ENCODE peak calls at places on chromosomes 13 and 19, in five cellular contexts. V is neuronal stem cell, Z is ovary, R is heart left ventricle, B is BE2C. O is an unnamed sample.

GRCh38 chr13:29589234-29589633 is 6.3 kb downstream of the SLC7A1 start:
- DNase-seq in V (peak; percentile 29), Z (no peak), R (no peak), B (no peak), O (peak; percentile 26)

GRCh38 chr13:113796211-113796875 is 37.3 kb downstream of the TMEM255B start:
- DNase-seq in V (no peak), Z (peak; percentile 30), R (no peak), B (no peak), O (no peak)

GRCh38 chr13:46899801-46900200 is 2.9 kb upstream of the HTR2A start:
- DNase-seq in V (no peak), Z (no peak), R (no peak), B (no peak), O (no peak)

GRCh38 chr13:112702983-112703379 is 13.1 kb downstream of the ATP11A start:
- DNase-seq in V (no peak), Z (no peak), R (no peak), B (no peak), O (no peak)

GRCh38 chr13:76879211-76879875 is 6.9 kb downstream of the KCTD12 start:
- DNase-seq in V (no peak), Z (peak; percentile 52), R (peak; percentile 71), B (no peak), O (no peak)

GRCh38 chr19:39236527-39236926 is 8.3 kb downstream of the IFNL3 start:
- DNase-seq in V (no peak), Z (no peak), R (no peak), B (no peak), O (no peak)

GRCh38 chr13:23447927-23448326 is 14.4 kb upstream of the SACS start:
- DNase-seq in V (no peak), Z (no peak), R (no peak), B (no peak), O (peak; percentile 92)

GRCh38 chr13:114148521-114148855 is 16.1 kb upstream of the RASA3 start:
- DNase-seq in V (no peak), Z (no peak), R (peak; percentile 8), B (no peak), O (no peak)

GRCh38 chr13:42852102-42852501 is 70.7 kb downstream of the FAM216B start:
- DNase-seq in V (no peak), Z (no peak), R (no peak), B (no peak), O (no peak)

GRCh38 chr19:30367001-30367400 is 5.2 kb upstream of the ZNF536 start:
- DNase-seq in V (no peak), Z (no peak), R (no peak), B (no peak), O (no peak)

GRCh38 chr19:6210091-6210490 is 69.7 kb downstream of the MLLT1 start:
- DNase-seq in V (no peak), Z (peak; percentile 19), R (no peak), B (no peak), O (no peak)

GRCh38 chr13:90233933-90234672 is 1113.4 kb upstream of the MIR17HG start:
- DNase-seq in V (no peak), Z (no peak), R (no peak), B (no peak), O (no peak)

GRCh38 chr19:15463865-15464371 is 426 bp downstream of the RASAL3 start:
- DNase-seq in V (no peak), Z (no peak), R (peak; percentile 23), B (no peak), O (no peak)

GRCh38 chr19:19627442-19627715 is 641 bp downstream of the LPAR2 start:
- DNase-seq in V (no peak), Z (no peak), R (no peak), B (no peak), O (no peak)

GRCh38 chr19:5257155-5258045 is 83.2 kb downstream of the PTPRS start:
- DNase-seq in V (no peak), Z (no peak), R (no peak), B (no peak), O (no peak)

GRCh38 chr19:8641908-8642547 is 11.6 kb downstream of the NFILZ start:
- DNase-seq in V (no peak), Z (no peak), R (no peak), B (no peak), O (no peak)

GRCh38 chr19:10669246-10669645 is 15.1 kb downstream of the ILF3 start:
- DNase-seq in V (no peak), Z (no peak), R (no peak), B (no peak), O (no peak)

GRCh38 chr19:50739841-50740426 is 16.8 kb downstream of the CLEC11A start:
- DNase-seq in V (no peak), Z (no peak), R (no peak), B (no peak), O (no peak)

GRCh38 chr19:52941941-52942370 is 18.7 kb upstream of the ZNF888 start:
- DNase-seq in V (no peak), Z (peak; percentile 67), R (no peak), B (no peak), O (peak; percentile 53)

GRCh38 chr19:39409886-39410619 is 2.4 kb upstream of the PLEKHG2 start:
- DNase-seq in V (no peak), Z (peak; percentile 93), R (peak; percentile 86), B (peak; percentile 54), O (peak; percentile 62)

GRCh38 chr19:44625531-44626066 is 12.2 kb downstream of the IGSF23 start:
- DNase-seq in V (no peak), Z (no peak), R (no peak), B (no peak), O (peak; percentile 22)

GRCh38 chr13:42039946-42040729 is 8.3 kb upstream of the DGKH start:
- DNase-seq in V (peak; percentile 77), Z (peak; percentile 92), R (peak; percentile 95), B (peak; percentile 94), O (peak; percentile 85)

GRCh38 chr13:94362411-94362909 is 117.0 kb downstream of the DCT start:
- DNase-seq in V (peak; percentile 84), Z (no peak), R (peak; percentile 58), B (peak; percentile 53), O (peak; percentile 89)

GRCh38 chr13:71864094-71864980 is 2.7 kb downstream of the DACH1 start:
- DNase-seq in V (no peak), Z (no peak), R (peak; percentile 70), B (peak; percentile 83), O (peak; percentile 87)

GRCh38 chr13:42561752-42562467 is 12.0 kb upstream of the TNFSF11 start:
- DNase-seq in V (no peak), Z (no peak), R (no peak), B (no peak), O (no peak)

GRCh38 chr13:21100211-21100610 is 38.8 kb upstream of the LATS2 start:
- DNase-seq in V (no peak), Z (no peak), R (no peak), B (no peak), O (no peak)

GRCh38 chr13:113491418-113491883 is 940 bp upstream of the DCUN1D2 start:
- DNase-seq in V (peak; percentile 21), Z (peak; percentile 70), R (no peak), B (no peak), O (peak; percentile 53)

GRCh38 chr13:48738261-48738755 is 84.6 kb downstream of the CYSLTR2 start:
- DNase-seq in V (no peak), Z (no peak), R (no peak), B (no peak), O (peak; percentile 43)

GRCh38 chr13:44306401-44307192 is 67.0 kb upstream of the SERP2 start:
- DNase-seq in V (peak; percentile 17), Z (peak; percentile 81), R (peak; percentile 86), B (no peak), O (peak; percentile 25)

GRCh38 chr19:51026554-51026831 is at the start of gene KLK11:
- DNase-seq in V (no peak), Z (peak; percentile 47), R (no peak), B (no peak), O (no peak)

DNA sequence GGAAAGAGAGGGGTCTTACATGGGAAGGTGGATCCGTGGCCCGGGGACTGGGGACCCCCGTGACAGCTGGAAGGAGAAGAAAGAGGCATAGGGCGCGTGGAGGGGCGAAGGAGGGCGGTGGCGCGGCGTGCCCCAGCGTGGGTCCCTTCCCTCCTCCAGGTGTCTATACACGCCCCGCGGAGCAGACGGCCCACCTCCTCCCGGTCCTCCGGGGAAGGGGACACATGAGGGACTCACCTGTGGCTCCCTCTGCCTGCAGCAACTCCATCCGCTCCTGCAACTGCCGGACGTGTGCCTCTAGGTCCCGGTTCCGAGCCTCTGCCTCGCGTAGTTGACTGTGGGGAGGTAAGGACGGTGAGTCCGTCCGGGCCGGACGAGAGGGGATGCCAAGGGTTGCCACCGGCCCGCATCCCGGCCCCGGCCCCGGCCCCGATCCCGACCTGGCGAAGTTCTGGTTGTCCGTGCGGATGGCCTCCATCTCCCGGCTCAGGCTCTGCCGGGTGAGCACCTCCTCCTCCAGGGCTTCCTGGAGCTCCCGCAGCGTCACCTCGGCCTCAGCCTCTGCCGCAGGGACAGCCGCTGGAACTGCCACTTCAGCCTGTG is 2.4 kb upstream of the SIX5 start:
- DNase-seq in V (no peak), Z (peak; percentile 73), R (no peak), B (no peak), O (peak; percentile 25)
- H3K4me3 ChIP-seq in V (peak overlapping the region; percentile 77), Z (peak overlapping the region; percentile 60), R (no peak overlapping the region), B (no peak overlapping the region), O (no peak overlapping the region)

DNA sequence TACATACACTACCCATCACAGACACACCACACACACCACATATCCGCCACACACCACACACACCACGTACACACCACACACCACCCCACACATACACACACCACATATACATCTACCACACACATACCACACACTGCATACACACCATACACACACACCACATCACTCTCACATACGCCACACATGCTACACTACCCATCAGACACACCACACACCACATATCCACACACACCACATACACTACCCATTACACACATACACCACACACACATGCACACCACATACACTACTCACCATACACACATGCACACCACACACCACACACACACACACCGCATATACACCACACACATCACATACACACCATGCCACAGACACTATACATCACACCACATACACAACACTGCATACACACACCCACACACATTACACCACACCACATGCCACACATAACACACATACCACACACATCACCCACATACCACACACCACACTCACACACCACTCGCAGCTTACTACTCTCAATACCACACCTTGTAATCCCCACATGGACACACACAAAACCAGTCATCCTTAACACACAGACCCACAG is 9.5 kb downstream of the ERFL start:
- DNase-seq in V (no peak), Z (no peak), R (no peak), B (no peak), O (no peak)
- H3K27me3 ChIP-seq in V (peaks cover 31% of the 10 kb centered on the region), Z (peaks cover 3% of the 10 kb centered on the region), R (peaks cover 92% of the 10 kb centered on the region), B (peaks cover 38% of the 10 kb centered on the region), O (peaks cover 36% of the 10 kb centered on the region)

DNA sequence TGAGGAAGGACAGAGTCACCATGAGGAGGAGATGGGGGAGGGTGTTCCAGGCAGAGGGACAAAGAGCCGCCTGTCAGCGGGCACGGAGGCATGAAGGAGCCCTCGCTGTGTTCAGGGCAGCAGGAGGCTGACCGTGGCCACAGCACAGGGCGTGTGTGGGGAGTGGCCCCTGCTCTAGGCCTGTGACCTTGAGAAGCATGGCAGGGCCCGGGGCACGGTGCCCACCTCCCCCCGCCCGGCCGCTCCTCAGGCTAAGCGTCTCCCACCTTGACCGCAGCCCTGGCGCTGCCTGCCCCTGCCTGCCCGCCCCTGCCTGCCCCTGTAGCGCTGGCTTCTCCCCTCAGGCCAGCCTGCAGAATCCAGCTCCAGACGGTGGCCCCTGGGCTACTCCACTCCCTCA is 11.6 kb downstream of the MAP2K2 start:
- DNase-seq in V (no peak), Z (no peak), R (no peak), B (no peak), O (no peak)
- H3K4me1 ChIP-seq in V (no peaks in the 10 kb centered on the region), Z (no peaks in the 10 kb centered on the region), R (peaks cover 35% of the 10 kb centered on the region), B (no peaks in the 10 kb centered on the region), O (no peaks in the 10 kb centered on the region)

GRCh38 chr19:37309834-37310575 is 60.9 kb upstream of the ZNF527 start:
- DNase-seq in V (no peak), Z (no peak), R (no peak), B (no peak), O (peak; percentile 22)

GRCh38 chr19:37317403-37318209 is 53.3 kb upstream of the ZNF527 start:
- DNase-seq in V (peak; percentile 95), Z (peak; percentile 97), R (peak; percentile 97), B (peak; percentile 94), O (peak; percentile 98)

GRCh38 chr19:37313335-37313627 is 57.6 kb upstream of the ZNF527 start:
- DNase-seq in V (no peak), Z (no peak), R (no peak), B (no peak), O (no peak)
- H3K4me3 ChIP-seq in V (no peak overlapping the region), Z (no peak overlapping the region), R (no peak overlapping the region), B (no peak overlapping the region), O (no peak overlapping the region)

O was measured in SJCRH30.